ENCODE peak calls at places on chromosomes 11 and 22, in seven cellular contexts. L is IMR-90, J is body of pancreas, O is H1, B is tibial nerve, D is ovary, C is right lobe of liver. G is an unnamed sample.

GRCh38 chr22:32142600-32142999 is 16.5 kb downstream of the C22orf42 start:
- DNase-seq in L (no peak), J (no peak), O (no peak), B (no peak), D (no peak), C (no peak), G (no peak)

GRCh38 chr22:24506802-24507438 is 11.8 kb downstream of the UPB1 start:
- DNase-seq in L (peak), J (no peak), O (no peak), B (no peak), D (peak), C (no peak), G (no peak)

GRCh38 chr11:1618231-1618630 is 3.7 kb downstream of the KRTAP5-4 start:
- DNase-seq in L (no peak), J (no peak), O (no peak), B (no peak), D (no peak), C (no peak), G (no peak)

GRCh38 chr11:70503878-70504240 is 105.5 kb downstream of the CTTN start:
- DNase-seq in L (no peak), J (no peak), O (no peak), B (no peak), D (no peak), C (peak), G (no peak)

GRCh38 chr11:16739326-16739875 is 954 bp downstream of the C11orf58 start:
- DNase-seq in L (peak), J (no peak), O (no peak), B (no peak), D (no peak), C (no peak), G (no peak)

GRCh38 chr11:10323793-10324170 is 18.9 kb downstream of the ADM start:
- DNase-seq in L (peak), J (no peak), O (no peak), B (no peak), D (no peak), C (no peak), G (no peak)

GRCh38 chr11:1281974-1282365 is 27.5 kb downstream of the TOLLIP start:
- DNase-seq in L (no peak), J (no peak), O (no peak), B (no peak), D (no peak), C (peak), G (no peak)

GRCh38 chr11:27248430-27249207 is 114.4 kb downstream of the CCDC34 start:
- DNase-seq in L (no peak), J (no peak), O (no peak), B (no peak), D (no peak), C (no peak), G (no peak)

GRCh38 chr11:48109046-48109666 is 107.5 kb upstream of the OR4B1 start:
- DNase-seq in L (peak), J (no peak), O (peak), B (no peak), D (no peak), C (no peak), G (no peak)

GRCh38 chr11:43950323-43950855 is 8.0 kb downstream of the C11orf96 start:
- DNase-seq in L (no peak), J (no peak), O (no peak), B (no peak), D (no peak), C (no peak), G (no peak)

GRCh38 chr22:36301384-36301828 is 48.5 kb downstream of the APOL1 start:
- DNase-seq in L (peak), J (peak), O (peak), B (peak), D (peak), C (peak), G (peak)

GRCh38 chr11:45896392-45897068 is 10.5 kb downstream of the FREY1 start:
- DNase-seq in L (no peak), J (peak), O (peak), B (no peak), D (no peak), C (no peak), G (no peak)

GRCh38 chr11:68255526-68255925 is 16.2 kb downstream of the C11orf24 start:
- DNase-seq in L (no peak), J (no peak), O (no peak), B (no peak), D (no peak), C (no peak), G (no peak)

GRCh38 chr11:68253682-68254081 is 18.1 kb downstream of the C11orf24 start:
- DNase-seq in L (no peak), J (no peak), O (no peak), B (no peak), D (no peak), C (no peak), G (no peak)

GRCh38 chr11:68254421-68254820 is 17.4 kb downstream of the C11orf24 start:
- DNase-seq in L (no peak), J (no peak), O (no peak), B (no peak), D (no peak), C (no peak), G (no peak)

GRCh38 chr11:68256331-68256741 is 15.4 kb downstream of the C11orf24 start:
- DNase-seq in L (peak), J (no peak), O (no peak), B (no peak), D (peak), C (no peak), G (no peak)

DNA sequence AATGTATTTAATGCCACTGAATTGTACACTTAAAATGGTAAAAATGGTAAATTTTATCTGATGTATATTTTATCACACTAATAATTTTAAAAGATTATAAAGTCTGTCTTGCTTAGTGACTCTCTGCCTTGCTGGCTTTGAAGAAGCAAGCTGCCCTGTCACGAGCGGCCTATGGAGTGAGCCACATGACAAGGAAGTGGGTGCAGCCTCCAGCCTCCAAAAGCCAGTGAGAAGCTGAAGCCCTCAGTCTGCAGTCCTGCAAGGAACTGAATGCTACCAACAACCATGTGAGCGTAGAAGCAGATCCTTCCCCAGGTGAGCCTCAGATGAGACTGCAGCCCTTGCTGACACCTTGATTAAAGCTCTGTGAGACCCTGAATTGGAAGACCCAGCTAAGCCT is 20.0 kb downstream of the C11orf24 start:
- DNase-seq in L (no peak), J (no peak), O (no peak), B (no peak), D (no peak), C (no peak), G (no peak)
- TF ChIP-seq CTCF in L (no peak), J (no peak), O (no peak), B (no peak), D (no peak), C (no peak), G (no peak)

DNA sequence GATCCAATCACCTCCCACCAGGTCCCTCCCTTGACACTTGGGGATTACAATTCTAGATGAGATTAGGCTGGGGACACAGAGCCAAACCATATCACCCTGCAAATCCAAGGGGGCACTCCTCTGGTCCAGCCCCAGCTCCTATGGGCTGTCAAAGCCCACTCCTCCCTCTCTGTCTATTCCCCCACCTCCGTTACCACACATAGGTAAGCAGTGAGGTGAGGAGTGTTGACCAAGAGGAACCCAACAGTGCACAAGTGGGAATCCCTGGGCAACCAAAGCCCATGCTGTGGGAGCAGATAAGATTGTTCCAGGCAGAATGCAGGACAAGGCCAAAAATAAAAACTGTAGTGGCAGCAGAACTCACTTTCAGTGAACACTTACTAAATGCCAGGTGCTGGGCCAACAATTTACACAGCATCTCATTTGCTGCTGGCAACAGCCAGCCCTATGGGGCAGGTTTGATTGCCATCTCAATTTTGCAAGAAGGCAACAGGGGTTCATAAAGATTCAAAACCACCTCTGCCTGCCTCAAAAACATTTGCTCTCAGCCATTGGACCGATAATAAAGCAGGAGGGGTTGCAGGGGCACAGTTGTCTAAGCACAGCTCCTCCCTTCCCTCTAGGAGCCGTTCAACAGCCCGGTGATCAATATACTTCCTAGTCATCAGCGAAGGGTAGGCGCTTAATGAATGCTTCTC is 8.9 kb downstream of the SDF2L1 start:
- DNase-seq in L (no peak), J (no peak), O (no peak), B (no peak), D (no peak), C (no peak), G (no peak)
- H3K4me3 ChIP-seq in L (peak), J (no peak), O (peak), B (no peak), D (no peak), C (no peak), G (no peak)

DNA sequence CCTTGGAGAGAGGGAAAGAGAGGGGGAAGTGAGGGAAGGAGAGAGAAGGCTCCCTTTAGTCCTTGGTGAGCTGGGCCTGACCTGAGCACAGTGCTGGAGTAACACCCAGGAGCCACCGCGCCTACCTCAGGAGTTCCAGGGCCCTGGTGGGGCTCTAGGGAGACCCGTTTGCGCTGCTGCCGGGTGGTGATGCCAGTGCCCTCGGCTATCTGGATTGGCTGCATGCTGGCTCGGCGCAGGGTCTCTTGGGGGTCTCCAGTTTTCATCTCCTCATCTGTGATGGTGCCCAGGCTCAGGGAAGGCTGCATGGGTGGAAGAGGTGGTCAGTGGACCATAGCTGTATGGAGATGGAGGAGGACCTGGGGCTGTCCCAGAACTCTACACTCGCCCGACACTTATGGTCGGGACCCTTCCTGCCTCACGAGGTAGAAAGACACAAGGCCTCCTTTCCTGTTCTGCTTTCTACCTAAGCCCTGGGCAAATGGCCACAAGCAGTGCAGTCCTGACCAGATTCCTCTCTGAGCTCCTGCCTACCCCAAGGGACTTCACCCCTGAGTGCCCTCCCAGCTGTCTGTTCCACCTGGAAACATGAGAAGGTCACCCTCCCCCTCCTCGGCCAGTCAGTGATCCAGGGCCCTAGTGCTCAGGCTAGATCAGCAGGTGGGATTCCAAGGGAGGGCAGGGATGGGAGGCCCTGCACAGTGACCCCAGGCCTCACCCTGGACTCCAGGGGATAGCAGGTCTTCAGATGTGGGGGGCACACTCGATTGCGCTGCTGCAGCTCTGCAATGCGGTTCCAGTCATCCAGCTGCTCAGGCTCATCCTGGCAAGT is 6.0 kb downstream of the IL18BP start:
- DNase-seq in L (no peak), J (no peak), O (no peak), B (no peak), D (no peak), C (no peak), G (no peak)
- TF ChIP-seq POLR2A in L (no peak), J (no peak), O (peak), B (no peak), D (no peak), C (no peak), G (no peak)

DNA sequence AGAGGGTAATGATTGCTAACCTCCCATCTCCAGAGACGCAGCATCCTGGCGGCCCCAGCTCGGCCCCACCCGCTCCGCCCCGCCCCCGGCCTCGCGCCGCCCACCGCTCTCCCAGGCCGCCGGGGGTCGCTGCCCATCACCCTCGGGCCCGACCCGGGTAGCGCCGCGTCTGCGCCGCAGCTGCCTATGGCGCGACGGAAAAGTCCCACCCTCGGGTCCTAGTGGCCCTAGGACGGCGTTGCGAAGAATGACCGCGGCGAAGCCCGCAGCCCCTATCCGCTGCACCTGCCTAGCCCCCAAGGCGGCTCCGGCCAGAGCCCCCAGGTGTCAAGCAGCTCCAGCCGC is 457 bp downstream of the CPSF7 start:
- DNase-seq in L (peak), J (peak), O (peak), B (no peak), D (peak), C (no peak), G (peak)
- TF ChIP-seq CTCF in L (peak), J (no peak), O (peak), B (no peak), D (no peak), C (peak), G (no peak)

DNA sequence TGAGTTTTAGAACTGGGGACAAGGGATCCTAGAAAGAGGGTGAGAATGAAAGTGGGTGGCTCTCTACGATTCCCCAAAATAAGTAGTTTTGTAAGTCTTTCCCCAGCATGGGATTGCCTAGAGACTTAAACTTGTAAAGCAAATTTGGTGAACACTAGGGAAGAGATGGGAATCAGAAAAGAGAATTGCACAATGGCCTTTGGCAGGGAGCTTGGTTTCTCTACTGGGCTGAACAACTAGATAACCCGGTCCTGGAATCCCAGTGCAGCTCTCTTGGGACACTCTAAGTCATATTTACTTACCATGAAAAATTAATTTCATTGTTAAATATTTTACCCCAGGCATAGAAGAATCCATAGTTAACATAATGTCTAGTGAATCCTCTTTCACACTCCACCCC is 16.5 kb upstream of the USP18 start:
- DNase-seq in L (no peak), J (peak), O (no peak), B (no peak), D (peak), C (no peak), G (peak)
- H3K4me3 ChIP-seq in L (no peak), J (no peak), O (no peak), B (no peak), D (no peak), C (no peak), G (no peak)

DNA sequence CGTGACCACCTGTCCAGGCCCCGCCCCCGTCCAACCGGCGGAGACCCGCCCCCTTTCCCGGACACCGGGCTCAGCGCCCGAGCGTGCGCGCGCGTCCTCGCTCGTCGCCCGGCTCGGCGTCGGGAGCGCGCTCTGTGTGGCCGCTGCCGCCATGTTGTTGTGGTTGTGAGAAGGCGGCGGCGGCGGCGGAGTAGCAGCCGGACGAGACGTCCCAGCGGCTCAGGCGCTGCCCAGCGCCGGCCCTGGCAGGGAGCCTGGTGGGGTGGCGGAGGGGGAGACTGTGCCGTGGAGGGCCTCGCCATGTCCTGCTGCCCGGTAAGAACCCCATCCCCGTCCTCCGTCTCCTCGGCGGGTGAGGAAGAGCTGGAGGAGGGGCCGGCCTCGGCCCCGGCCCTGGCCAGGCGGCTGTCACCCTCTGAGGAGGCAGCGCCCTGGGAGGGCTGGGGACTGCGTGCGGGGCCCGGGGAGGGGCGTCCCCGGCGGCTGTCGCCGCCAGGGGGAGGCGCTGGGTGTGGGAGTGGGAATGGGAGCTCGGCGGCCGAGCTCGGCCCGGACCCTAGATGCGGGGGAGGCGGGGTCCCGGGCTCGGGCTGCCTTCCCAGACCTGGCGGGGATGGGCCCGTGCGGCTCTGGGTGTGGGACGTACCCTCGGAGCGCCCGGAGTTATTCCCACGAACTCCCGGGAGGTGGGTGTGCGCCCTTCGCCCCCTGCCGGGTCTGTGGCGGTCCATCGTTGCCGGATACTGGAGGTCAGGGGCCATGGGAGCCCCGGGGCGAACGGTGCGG is at the start of gene MTMR3:
- DNase-seq in L (peak), J (peak), O (peak), B (peak), D (peak), C (peak), G (peak)
- TF ChIP-seq POLR2A in L (peak), J (peak), O (no peak), B (peak), D (peak), C (peak), G (peak)

GRCh38 chr11:123641495-123641840 is 13.0 kb downstream of the SCN3B start:
- DNase-seq in L (no peak), J (no peak), O (no peak), B (no peak), D (no peak), C (no peak), G (no peak)

GRCh38 chr11:123645576-123645975 is 8.8 kb downstream of the SCN3B start:
- DNase-seq in L (no peak), J (no peak), O (no peak), B (no peak), D (no peak), C (no peak), G (no peak)

GRCh38 chr11:123640677-123641494 is 13.5 kb downstream of the SCN3B start:
- DNase-seq in L (peak), J (peak), O (peak), B (no peak), D (no peak), C (no peak), G (no peak)

GRCh38 chr11:123640029-123640428 is 14.4 kb downstream of the SCN3B start:
- DNase-seq in L (no peak), J (no peak), O (no peak), B (no peak), D (no peak), C (no peak), G (no peak)

GRCh38 chr11:123642435-123642834 is 12.0 kb downstream of the SCN3B start:
- DNase-seq in L (no peak), J (no peak), O (no peak), B (no peak), D (no peak), C (no peak), G (no peak)
- TF ChIP-seq CTCF in L (no peak), J (no peak), O (peak), B (no peak), D (no peak), C (no peak), G (no peak)

GRCh38 chr22:48577014-48577690 is 1250.5 kb downstream of the BRD1 start:
- DNase-seq in L (no peak), J (no peak), O (no peak), B (no peak), D (no peak), C (no peak), G (no peak)

GRCh38 chr22:48578138-48579034 is 1249.3 kb downstream of the BRD1 start:
- DNase-seq in L (no peak), J (no peak), O (no peak), B (no peak), D (no peak), C (no peak), G (no peak)

GRCh38 chr22:48579035-48579914 is 1248.4 kb downstream of the BRD1 start:
- DNase-seq in L (no peak), J (no peak), O (no peak), B (no peak), D (no peak), C (no peak), G (no peak)

GRCh38 chr22:48576333-48577013 is 1251.2 kb downstream of the BRD1 start:
- DNase-seq in L (no peak), J (peak), O (peak), B (no peak), D (peak), C (no peak), G (no peak)

GRCh38 chr22:48577691-48578090 is 1250.0 kb downstream of the BRD1 start:
- DNase-seq in L (no peak), J (no peak), O (no peak), B (no peak), D (no peak), C (no peak), G (no peak)
- H3K4me3 ChIP-seq in L (no peak), J (no peak), O (no peak), B (peak), D (no peak), C (no peak), G (no peak)

GRCh38 chr11:111512296-111513239 is at the start of gene BTG4:
- DNase-seq in L (no peak), J (peak), O (peak), B (no peak), D (peak), C (no peak), G (no peak)
- TF ChIP-seq POLR2A in L (no peak), J (no peak), O (no peak), B (no peak), D (no peak), C (no peak), G (no peak)

G was measured in lower leg skin.